ENCODE peak calls at places on chromosomes 6 and 20, in four cellular contexts. Z is GM12878, B is K562, Y is HepG2. W is an unnamed sample.

GRCh38 chr6:132131777-132132176 is 180.6 kb upstream of the CCN2 start:
- DNase-seq in Y (peak), Z (no peak), B (no peak), W (no peak)

GRCh38 chr20:3312940-3313656 is 74.1 kb upstream of the SLC4A11 start:
- DNase-seq in Y (peak), Z (no peak), B (no peak), W (no peak)

GRCh38 chr6:24658573-24659511 is 7.9 kb downstream of the TDP2 start:
- DNase-seq in Z (no peak), B (no peak), Y (no peak), W (no peak)

GRCh38 chr6:4320860-4321259 is 185.5 kb upstream of the ECI2 start:
- DNase-seq in Z (no peak), B (no peak), Y (no peak), W (no peak)

GRCh38 chr20:46060301-46060881 is 29.4 kb downstream of the NCOA5 start:
- DNase-seq in Z (peak), Y (no peak), B (no peak), W (no peak)

GRCh38 chr6:135936606-135937005 is 85.1 kb downstream of the PDE7B start:
- DNase-seq in B (no peak), Z (no peak), Y (no peak), W (no peak)

GRCh38 chr6:75331134-75331533 is 46.5 kb upstream of the TMEM30A start:
- DNase-seq in Y (no peak), Z (no peak), B (no peak), W (no peak)

GRCh38 chr6:13762648-13763441 is 51.2 kb upstream of the RANBP9 start:
- DNase-seq in Z (peak), B (no peak), Y (no peak), W (no peak)

GRCh38 chr6:4433199-4433598 is 297.8 kb upstream of the ECI2 start:
- DNase-seq in Z (no peak), Y (no peak), B (no peak), W (no peak)

GRCh38 chr6:10759312-10759839 is 11.8 kb downstream of the TMEM14B start:
- DNase-seq in Z (no peak), Y (peak), B (peak), W (no peak)

GRCh38 chr6:85462673-85463072 is 12.8 kb downstream of the NT5E start:
- DNase-seq in Y (no peak), Z (no peak), B (no peak), W (no peak)

GRCh38 chr6:48747471-48747870 is 636.5 kb upstream of the PTCHD4 start:
- DNase-seq in Z (no peak), Y (no peak), B (no peak), W (no peak)

GRCh38 chr6:156396068-156396771 is 381.0 kb upstream of the ARID1B start:
- DNase-seq in Y (no peak), Z (peak), B (no peak), W (no peak)

GRCh38 chr6:125009578-125009977 is 47.3 kb downstream of the RNF217 start:
- DNase-seq in B (no peak), Z (no peak), Y (no peak), W (no peak)

GRCh38 chr6:33960345-33961313 is 156.8 kb upstream of the MLN start:
- DNase-seq in Z (no peak), Y (no peak), B (no peak), W (no peak)

GRCh38 chr6:108836061-108836460 is 12.2 kb upstream of the ARMC2 start:
- DNase-seq in Z (no peak), B (no peak), Y (no peak), W (no peak)

GRCh38 chr6:113997106-113997505 is 26.2 kb upstream of the HDAC2 start:
- DNase-seq in Z (no peak), B (no peak), Y (no peak), W (no peak)

GRCh38 chr6:169452117-169452868 is 198.6 kb upstream of the THBS2 start:
- DNase-seq in Y (no peak), Z (no peak), B (peak), W (no peak)

GRCh38 chr20:11852189-11852588 is 65.5 kb upstream of the BTBD3 start:
- DNase-seq in B (no peak), Y (no peak), Z (no peak), W (no peak)

GRCh38 chr6:11604836-11605506 is 67.4 kb downstream of the TMEM170B start:
- DNase-seq in Y (no peak), B (no peak), Z (no peak), W (no peak)

GRCh38 chr6:32318501-32318900 is 53.2 kb downstream of the TSBP1 start:
- DNase-seq in B (no peak), Z (no peak), Y (no peak), W (no peak)

GRCh38 chr6:143542915-143543314 is 31.4 kb upstream of the FUCA2 start:
- DNase-seq in Y (no peak), Z (no peak), B (no peak), W (no peak)

GRCh38 chr6:133291671-133292070 is 50.5 kb downstream of the EYA4 start:
- DNase-seq in B (no peak), Z (no peak), Y (no peak), W (no peak)

GRCh38 chr6:72689107-72689954 is 67.5 kb downstream of the KCNQ5 start:
- DNase-seq in Z (peak), B (no peak), Y (no peak), W (no peak)

GRCh38 chr6:146628350-146628749 is 29.6 kb downstream of the ADGB start:
- DNase-seq in Y (no peak), B (no peak), Z (no peak), W (no peak)

GRCh38 chr20:50259705-50260479 is 69.3 kb downstream of the CEBPB start:
- DNase-seq in Y (no peak), B (peak), Z (no peak), W (no peak)

GRCh38 chr6:25889877-25890853 is 16.1 kb upstream of the SLC17A3 start:
- DNase-seq in B (peak), Z (no peak), Y (peak), W (no peak)

GRCh38 chr20:4673371-4674001 is 48.2 kb upstream of the PRND start:
- DNase-seq in Z (no peak), Y (no peak), B (peak), W (no peak)

GRCh38 chr6:41675176-41675767 is 37.0 kb downstream of the MDFI start:
- DNase-seq in Z (no peak), B (no peak), Y (no peak), W (no peak)

GRCh38 chr6:41672816-41673703 is 34.8 kb downstream of the MDFI start:
- DNase-seq in Y (no peak), B (no peak), Z (no peak), W (no peak)

GRCh38 chr6:41674231-41675000 is 36.1 kb downstream of the MDFI start:
- DNase-seq in B (no peak), Z (no peak), Y (no peak), W (no peak)

GRCh38 chr6:41672016-41672415 is 33.7 kb downstream of the MDFI start:
- DNase-seq in Z (no peak), B (no peak), Y (no peak), W (no peak)

DNA sequence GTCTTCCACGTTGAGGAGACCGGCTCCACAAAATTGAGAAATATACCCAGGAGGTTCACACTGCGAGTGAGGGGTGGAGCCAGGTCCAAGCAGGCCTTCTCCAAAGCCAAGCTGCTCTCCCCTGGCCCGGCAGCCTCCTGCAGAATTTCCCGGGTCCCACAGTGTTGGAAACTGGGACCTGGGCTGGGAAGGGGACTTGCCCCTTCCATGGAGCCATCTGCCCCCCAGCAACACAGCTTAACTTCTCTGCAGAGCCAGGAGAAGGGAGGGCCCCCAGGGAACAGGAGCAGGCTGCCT is 35.4 kb downstream of the MDFI start:
- DNase-seq in Y (no peak), B (no peak), Z (no peak), W (no peak)
- TF ChIP-seq HDAC2 in Y (no peak), B (no peak), Z (no peak), W (no peak)

GRCh38 chr20:58018590-58018989 is 209.9 kb downstream of the ANKRD60 start:
- DNase-seq in B (no peak), Y (no peak), Z (no peak), W (no peak)
- TF ChIP-seq BRCA1 in B (no peak), Y (no peak), Z (no peak), W (no peak)

GRCh38 chr6:88502391-88502790 is 336.2 kb upstream of the CNR1 start:
- DNase-seq in Y (no peak), B (no peak), Z (no peak), W (no peak)
- TF ChIP-seq HDAC2 in Y (no peak), B (no peak), Z (no peak), W (no peak)

GRCh38 chr20:62317167-62317655 is 14.4 kb downstream of the ADRM1 start:
- DNase-seq in Y (no peak), B (no peak), Z (no peak), W (no peak)

GRCh38 chr20:62315773-62316172 is 13.0 kb downstream of the ADRM1 start:
- DNase-seq in Z (no peak), B (no peak), Y (no peak), W (no peak)

GRCh38 chr20:62314711-62315302 is 12.0 kb downstream of the ADRM1 start:
- DNase-seq in Z (no peak), Y (no peak), B (no peak), W (no peak)

GRCh38 chr20:62318411-62319345 is 15.9 kb downstream of the ADRM1 start:
- DNase-seq in B (no peak), Y (no peak), Z (no peak), W (no peak)

DNA sequence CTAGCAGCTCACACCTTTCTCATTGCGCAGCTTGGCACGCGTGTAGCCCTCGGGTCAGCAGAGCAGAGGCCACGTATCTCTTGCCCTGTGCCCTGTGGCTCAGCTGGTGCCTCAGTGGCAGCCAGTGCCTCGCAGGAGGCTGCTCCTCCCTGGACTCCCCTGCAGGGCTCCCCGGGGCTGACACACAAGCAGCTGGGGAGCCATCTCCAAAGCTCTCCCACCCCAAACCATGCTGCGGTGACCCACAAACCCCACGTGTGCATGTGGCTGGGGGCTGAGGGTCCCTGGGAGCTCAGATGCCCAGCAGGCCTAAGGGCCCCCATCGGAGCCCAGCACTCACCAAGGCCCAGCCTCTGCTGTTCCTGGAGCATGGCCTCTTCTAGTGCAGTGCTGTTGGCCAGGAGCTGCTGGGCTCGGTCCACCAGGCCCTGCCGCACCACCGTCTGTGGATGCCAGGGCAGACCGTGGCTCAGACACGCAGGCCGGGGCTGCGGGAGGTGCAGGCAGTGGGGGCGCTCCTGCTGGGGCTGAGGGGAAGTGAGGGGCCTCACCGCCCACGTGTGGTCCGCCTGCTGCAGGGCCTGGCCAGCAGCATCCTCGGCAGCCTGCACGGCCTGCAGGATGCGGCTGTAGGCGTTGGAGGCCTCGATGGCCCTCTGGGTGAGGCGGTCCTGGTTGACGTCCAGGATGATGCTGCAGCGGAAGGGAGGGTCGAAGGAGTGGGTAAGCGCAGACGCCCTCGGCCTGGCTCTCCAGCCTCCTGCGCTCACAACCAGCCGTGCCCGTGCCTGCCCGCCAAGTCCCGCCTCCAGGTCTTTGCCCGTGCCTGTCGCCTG is 13.8 kb downstream of the ADRM1 start:
- DNase-seq in Y (no peak), Z (no peak), B (no peak), W (no peak)
- TF ChIP-seq BRCA1 in Y (no peak), Z (no peak), B (no peak), W (no peak)

DNA sequence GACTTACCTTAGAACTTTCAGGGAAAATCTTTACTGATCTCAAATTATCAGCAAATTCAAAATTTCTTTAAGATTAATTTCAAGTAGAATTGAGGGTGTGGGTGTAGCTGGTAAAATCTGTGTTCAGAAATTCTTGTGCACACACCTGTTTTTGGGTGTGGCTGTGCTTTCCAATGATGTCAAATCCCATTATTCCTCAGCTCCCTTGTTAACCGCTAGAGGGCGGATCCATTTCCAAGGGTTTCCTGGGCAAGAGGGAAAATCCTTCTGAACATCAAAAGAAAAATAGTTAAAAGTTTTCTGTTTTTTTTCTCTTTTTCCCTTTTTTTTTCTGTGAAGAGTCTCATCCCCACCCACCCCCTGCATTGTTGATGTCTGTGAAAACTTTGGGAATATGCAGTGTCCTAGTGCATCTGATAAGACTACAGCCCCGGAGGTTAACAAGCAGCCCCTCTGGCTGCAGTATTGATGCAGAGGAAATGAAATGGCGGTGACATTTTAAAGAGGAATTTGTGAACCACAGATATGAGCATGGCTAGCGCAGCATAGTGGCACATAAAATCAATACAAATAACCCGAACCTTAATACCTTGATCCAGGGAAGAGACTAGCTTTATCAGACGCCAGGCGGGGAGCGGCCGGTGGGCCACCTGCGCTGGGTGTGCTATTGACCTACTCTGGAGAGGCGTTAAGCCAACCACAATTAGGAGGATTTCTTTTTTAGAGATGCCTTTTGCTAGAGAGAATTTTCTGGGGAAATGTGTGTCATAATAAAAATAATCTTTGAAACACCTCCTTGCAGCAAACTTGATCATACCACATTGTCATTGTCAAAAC is 130.9 kb downstream of the FOXA2 start:
- DNase-seq in B (peak), Y (peak), Z (no peak), W (no peak)
- TF ChIP-seq HDAC2 in B (no peak), Y (peak), Z (no peak), W (no peak)

DNA sequence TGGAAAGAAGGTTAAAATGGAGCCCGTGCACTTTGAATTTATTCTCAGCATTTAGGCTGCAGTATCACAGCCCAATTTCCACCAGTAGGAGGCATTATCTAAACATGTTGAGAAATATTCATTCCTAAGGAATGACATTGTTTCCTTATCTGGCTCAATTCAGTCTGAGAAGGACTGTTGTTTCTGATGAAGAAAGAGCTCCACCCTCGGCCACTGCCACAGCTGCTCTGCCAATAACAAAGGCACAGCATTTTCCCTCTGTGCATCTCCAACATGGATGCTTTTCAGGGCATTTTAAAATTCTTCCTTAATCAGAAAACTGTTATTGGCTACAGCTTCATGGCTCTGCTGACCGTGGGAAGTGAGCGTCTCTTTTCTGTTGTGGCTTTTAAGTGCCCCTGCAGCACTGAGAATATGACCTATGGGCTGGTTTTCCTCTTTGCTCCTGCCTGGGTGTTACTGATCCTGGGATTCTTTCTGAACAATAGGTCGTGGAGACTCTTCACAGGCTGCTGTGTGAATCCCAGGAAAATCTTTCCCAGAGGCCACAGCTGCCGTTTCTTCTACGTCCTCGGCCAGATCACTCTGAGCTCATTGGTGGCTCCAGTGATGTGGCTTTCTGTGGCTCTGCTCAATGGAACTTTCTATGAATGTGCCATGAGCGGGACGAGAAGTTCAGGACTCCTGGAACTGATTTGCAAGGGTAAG is at the start of gene CALHM5:
- DNase-seq in B (peak), Z (no peak), Y (no peak), W (no peak)
- TF ChIP-seq BRCA1 in B (no peak), Z (no peak), Y (no peak), W (no peak)

DNA sequence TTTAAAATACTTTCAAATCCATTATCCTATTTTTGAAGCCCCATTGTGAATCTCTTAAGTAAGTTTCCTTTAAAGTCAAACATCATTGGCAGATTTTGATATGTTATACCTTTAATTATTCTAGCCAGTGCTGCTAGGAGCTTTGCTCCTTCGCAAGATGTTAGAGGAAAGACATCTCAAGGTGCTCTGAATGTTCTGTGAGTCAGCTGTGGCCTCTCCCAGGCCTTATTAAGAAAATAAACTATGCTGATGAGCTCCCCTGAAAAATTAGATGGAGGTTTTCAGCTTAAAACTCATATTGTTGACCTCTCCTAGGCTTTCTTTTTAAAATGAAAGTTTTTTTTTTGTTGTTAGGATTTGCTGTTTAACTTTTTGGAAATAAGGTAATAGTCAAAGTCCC is 57.3 kb downstream of the TRAF3IP2 start:
- DNase-seq in Y (no peak), Z (no peak), B (no peak), W (no peak)
- TF ChIP-seq HDAC2 in Y (no peak), Z (no peak), B (no peak), W (no peak)

GRCh38 chr20:18310592-18310991 is 22.3 kb downstream of the ZNF133 start:
- DNase-seq in Y (no peak), Z (no peak), B (no peak), W (no peak)

GRCh38 chr20:18312723-18313122 is 24.4 kb downstream of the ZNF133 start:
- DNase-seq in B (no peak), Y (no peak), Z (no peak), W (no peak)

GRCh38 chr20:18313410-18313809 is 25.1 kb downstream of the ZNF133 start:
- DNase-seq in B (no peak), Z (no peak), Y (no peak), W (no peak)

GRCh38 chr20:18316166-18316565 is 27.8 kb downstream of the ZNF133 start:
- DNase-seq in B (no peak), Y (no peak), Z (no peak), W (no peak)

GRCh38 chr20:18314786-18315406 is 26.6 kb downstream of the ZNF133 start:
- DNase-seq in B (no peak), Z (no peak), Y (no peak), W (no peak)
- TF ChIP-seq BRCA1 in B (no peak), Z (no peak), Y (no peak), W (no peak)

GRCh38 chr6:35476004-35476403 is 7.8 kb downstream of the RPL10A start:
- DNase-seq in Y (no peak), B (peak), Z (no peak), W (peak)
- TF ChIP-seq HDAC2 in Y (no peak), B (no peak), Z (no peak), W (no peak)

DNA sequence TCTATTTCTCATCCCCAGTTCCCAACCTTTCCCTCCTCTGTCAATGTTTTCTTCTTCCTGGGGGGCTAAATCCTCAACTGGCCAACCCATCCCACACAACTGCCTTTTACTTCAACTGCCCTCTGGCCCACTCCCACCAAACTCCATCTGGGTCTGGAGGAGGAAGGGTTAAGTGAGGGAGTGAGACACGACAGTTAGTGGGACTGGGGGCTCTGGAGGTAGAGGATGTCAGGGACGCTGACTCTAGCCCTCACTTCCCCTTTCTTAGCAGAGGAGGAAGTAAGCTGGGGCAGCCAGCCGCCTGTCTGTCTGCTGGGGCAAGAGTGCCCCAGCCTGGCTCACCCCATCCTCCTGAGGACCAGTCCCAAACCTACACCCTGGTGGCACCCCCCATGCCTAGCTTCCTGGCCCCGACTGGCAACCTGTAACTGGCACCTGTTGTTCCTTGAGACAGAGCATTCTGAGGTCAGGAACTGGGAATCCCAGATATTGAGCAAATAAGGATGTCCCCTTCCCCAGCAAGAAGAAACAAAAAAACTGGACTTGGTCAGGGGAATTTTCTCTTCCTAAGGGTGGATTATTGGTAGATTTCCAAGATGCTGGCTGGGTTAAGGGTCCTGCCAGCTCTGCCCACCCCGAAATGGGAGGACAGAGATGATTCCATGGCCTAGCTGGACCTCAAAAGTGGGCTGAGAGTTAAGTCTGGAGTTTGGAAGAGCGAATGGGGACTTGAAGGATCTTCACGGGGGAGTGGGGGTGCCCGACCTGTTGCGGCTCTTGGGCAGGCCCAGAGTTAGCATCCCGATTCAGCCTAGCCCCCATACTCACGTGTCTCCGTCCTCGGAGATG is 973 bp downstream of the NFKBIE start:
- DNase-seq in B (no peak), Y (no peak), Z (no peak), W (no peak)
- TF ChIP-seq BRCA1 in B (no peak), Y (no peak), Z (no peak), W (no peak)

W was measured in H1.